ENCODE peak calls at places on chromosomes 12 and 14, in five cellular contexts. W is GM10248, S is Peyer's patch, M is gastrocnemius medialis, Y is pancreas. X is an unnamed sample.

GRCh38 chr12:8849785-8850184 is 27.4 kb downstream of the A2ML1 start:
- DNase-seq in W (no peak), S (no peak), M (no peak), Y (no peak), X (no peak)

GRCh38 chr14:104563742-104564615 is 15.6 kb upstream of the C14orf180 start:
- DNase-seq in W (peak), S (peak), M (peak), Y (peak), X (peak)

GRCh38 chr12:104498211-104498801 is 41.6 kb downstream of the CHST11 start:
- DNase-seq in W (no peak), S (no peak), M (no peak), Y (no peak), X (no peak)

GRCh38 chr12:114981036-114981435 is 297.1 kb upstream of the TBX3 start:
- DNase-seq in W (no peak), S (no peak), M (no peak), Y (no peak), X (no peak)

GRCh38 chr12:29234552-29234951 is 85.5 kb downstream of the FAR2 start:
- DNase-seq in W (no peak), S (no peak), M (no peak), Y (no peak), X (no peak)

GRCh38 chr12:126704609-126705008 is 1562.4 kb upstream of the TMEM132C start:
- DNase-seq in W (no peak), S (no peak), M (no peak), Y (no peak), X (no peak)

GRCh38 chr12:50132505-50133135 is 20.6 kb downstream of the COX14 start:
- DNase-seq in W (peak), S (no peak), M (no peak), Y (no peak), X (peak)

GRCh38 chr12:91877461-91878230 is 268.0 kb downstream of the BTG1 start:
- DNase-seq in W (no peak), S (no peak), M (no peak), Y (no peak), X (no peak)

GRCh38 chr12:6347367-6348338 is 5.8 kb upstream of the TNFRSF1A start:
- DNase-seq in W (no peak), S (no peak), M (no peak), Y (no peak), X (no peak)

GRCh38 chr14:100440758-100441203 is 117.6 kb downstream of the SLC25A47 start:
- DNase-seq in W (no peak), S (no peak), M (no peak), Y (no peak), X (no peak)

GRCh38 chr14:94051115-94051514 is 25.0 kb downstream of the OTUB2 start:
- DNase-seq in W (no peak), S (no peak), M (no peak), Y (peak), X (no peak)

DNA sequence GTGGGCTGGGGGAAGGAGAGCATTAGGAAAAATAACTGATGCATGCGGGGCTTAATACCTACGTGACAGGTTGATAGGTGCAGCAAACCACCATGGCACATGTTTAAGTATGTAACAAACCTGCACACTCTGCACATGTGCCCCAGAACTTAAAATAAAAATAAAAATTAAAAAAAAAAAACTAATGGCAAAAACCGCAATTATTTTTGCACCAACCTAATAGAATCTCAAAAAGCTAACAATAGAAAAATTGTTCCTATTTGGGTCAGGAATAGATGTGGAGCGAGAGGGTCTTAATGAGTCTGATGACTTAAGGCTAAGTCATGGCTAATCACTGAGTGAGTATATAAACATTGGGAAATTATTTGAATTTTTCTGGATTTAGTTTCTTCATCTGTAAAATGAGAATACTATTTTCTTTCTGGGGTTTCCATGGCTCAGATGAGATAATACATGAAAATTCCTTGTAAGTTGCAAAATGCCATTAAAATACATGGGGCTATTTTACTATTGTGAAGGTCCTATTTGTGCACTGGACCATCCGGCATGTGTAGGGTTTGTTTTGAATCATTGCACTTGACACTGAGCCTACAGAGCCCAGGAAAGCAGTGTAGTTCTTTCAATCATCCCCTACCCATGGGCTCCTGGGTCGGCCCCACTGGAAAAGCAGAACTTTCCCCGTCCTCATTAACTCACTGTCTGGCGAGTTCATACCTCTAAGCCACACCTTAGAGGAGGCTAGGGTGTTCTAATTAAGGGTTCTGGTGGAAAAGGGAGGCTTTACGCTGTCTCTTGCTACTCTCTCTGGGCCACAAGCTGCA is 164.1 kb upstream of the NTF3 start:
- DNase-seq in W (no peak), S (no peak), M (no peak), Y (no peak), X (no peak)
- TF ChIP-seq CTCF in W (no peak), S (no peak), M (no peak), Y (no peak), X (no peak)

DNA sequence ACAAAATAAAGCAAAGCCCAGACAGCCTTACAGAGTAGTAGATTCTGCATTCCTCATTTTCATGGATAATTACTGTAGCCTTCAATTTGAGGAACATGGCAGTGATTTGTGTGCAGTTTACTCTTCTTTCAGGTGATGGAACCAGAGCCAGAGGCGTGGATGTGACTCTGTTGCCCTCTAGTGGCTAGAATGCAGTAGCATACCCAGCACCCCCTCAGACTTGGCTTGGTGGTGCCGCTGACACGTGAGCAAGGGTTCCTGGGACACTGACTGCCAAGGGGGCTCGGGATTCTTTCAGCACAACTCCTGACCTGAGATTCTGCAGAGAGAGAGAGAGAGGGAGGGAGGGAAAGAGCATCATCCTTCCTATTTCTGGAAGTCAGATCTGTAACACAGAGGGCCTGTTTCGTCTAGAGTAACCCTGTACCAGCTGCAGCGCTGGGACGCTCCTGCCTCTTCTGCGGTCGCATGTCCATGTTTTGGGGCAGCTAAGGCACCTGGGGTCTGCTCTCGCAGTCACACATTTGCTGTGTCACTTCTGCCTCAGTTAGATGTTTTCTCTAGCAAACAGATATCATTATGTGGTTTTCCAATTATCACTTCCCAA is 428.0 kb downstream of the NRXN3 start:
- DNase-seq in W (peak), S (no peak), M (peak), Y (peak), X (peak)
- TF ChIP-seq CTCF in W (peak), S (peak), M (peak), Y (peak), X (peak)

DNA sequence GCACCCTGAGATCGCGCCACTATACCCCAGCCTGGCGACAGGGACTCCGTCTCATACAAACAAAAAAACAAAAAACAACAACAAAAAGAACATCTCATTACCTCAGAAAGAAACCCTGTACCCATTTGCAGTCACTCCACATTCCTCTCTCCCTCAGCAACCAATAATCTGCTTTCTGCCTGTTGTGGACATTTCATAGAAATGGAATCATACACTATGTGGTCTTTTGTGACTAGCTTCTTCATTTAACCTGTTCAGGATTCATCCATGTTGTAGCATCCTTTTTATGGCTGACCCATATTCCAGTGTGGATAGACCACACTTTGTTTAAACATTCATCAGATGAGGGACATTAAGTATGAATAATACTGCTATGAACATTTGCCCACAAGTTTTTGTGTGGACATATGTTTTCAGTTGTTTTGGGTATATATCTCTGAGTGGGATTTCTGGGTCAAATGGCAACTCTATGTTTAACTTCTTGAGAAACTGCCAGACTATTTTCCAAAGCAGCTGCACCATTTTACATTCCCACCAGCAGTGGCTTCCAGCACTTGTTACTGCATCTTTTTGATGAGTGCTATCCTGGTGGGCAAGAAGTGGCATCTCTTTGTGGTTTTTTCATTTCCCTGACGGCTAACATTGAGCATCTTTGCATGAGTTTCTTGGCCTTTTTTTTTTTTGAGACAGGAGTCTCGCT is 5.9 kb upstream of the RCOR1 start:
- DNase-seq in W (no peak), S (no peak), M (no peak), Y (no peak), X (no peak)
- TF ChIP-seq CTCF in W (no peak), S (no peak), M (no peak), Y (no peak), X (no peak)

GRCh38 chr12:110104188-110104969 is 19.8 kb upstream of the IFT81 start:
- DNase-seq in W (no peak), S (no peak), M (no peak), Y (no peak), X (no peak)

GRCh38 chr12:110105159-110105558 is 19.0 kb upstream of the IFT81 start:
- DNase-seq in W (no peak), S (no peak), M (no peak), Y (no peak), X (no peak)

GRCh38 chr12:110100315-110100970 is 23.7 kb upstream of the IFT81 start:
- DNase-seq in W (peak), S (peak), M (peak), Y (peak), X (peak)

GRCh38 chr12:110105961-110106540 is 18.1 kb upstream of the IFT81 start:
- DNase-seq in W (no peak), S (no peak), M (no peak), Y (no peak), X (no peak)

GRCh38 chr12:110102255-110102654 is 21.9 kb upstream of the IFT81 start:
- DNase-seq in W (peak), S (no peak), M (peak), Y (no peak), X (no peak)
- TF ChIP-seq CTCF in W (peak), S (peak), M (peak), Y (no peak), X (peak)